ENCODE peak calls at places on chromosome 3, in five cellular contexts. Y is body of pancreas; F is psoas muscle; C is stimulated activated CD4-positive, alpha-beta T cell treated with anti-CD3 and anti-CD28 coated beads, Interleukin-12 subunit alpha, Interleukin-12 subunit beta, amount 100 ng/mL, for 4 hours; G is MV-4-11. V is an unnamed sample.

GRCh38 chr3:99693636-99694035 is 55.2 kb downstream of the COL8A1 start:
- DNase-seq in G (no peak), Y (no peak), F (no peak), C (no peak), V (no peak)

GRCh38 chr3:108175352-108175751 is 46.9 kb downstream of the IFT57 start:
- DNase-seq in G (no peak), C (no peak), Y (no peak), F (no peak), V (no peak)

GRCh38 chr3:49484471-49484870 is 14.4 kb downstream of the DAG1 start:
- DNase-seq in G (no peak), C (no peak), F (no peak), Y (no peak), V (no peak)

GRCh38 chr3:78736863-78737262 is 1030.9 kb downstream of the ROBO1 start:
- DNase-seq in G (no peak), C (no peak), Y (no peak), F (no peak), V (no peak)

GRCh38 chr3:36843065-36844051 is 79.0 kb upstream of the DCLK3 start:
- DNase-seq in G (peak; percentile 14), C (peak; percentile 50), Y (no peak), F (no peak), V (peak; percentile 3)

GRCh38 chr3:5133689-5134088 is 11.6 kb downstream of the ARL8B start:
- DNase-seq in C (no peak), F (no peak), Y (no peak), G (no peak), V (no peak)

GRCh38 chr3:123758081-123758564 is 126.0 kb downstream of the MYLK start:
- DNase-seq in F (no peak), G (peak; percentile 59), Y (peak; percentile 39), C (no peak), V (no peak)

GRCh38 chr3:193605876-193606275 is 12.9 kb downstream of the OPA1 start:
- DNase-seq in Y (peak; percentile 66), C (peak; percentile 28), G (peak; percentile 57), F (no peak), V (peak; percentile 42)

GRCh38 chr3:135736740-135737139 is 228.8 kb upstream of the PPP2R3A start:
- DNase-seq in F (no peak), Y (no peak), G (peak; percentile 31), C (no peak), V (no peak)

GRCh38 chr3:72888546-72889309 is 882 bp downstream of the GXYLT2 start:
- DNase-seq in Y (peak; percentile 22), C (no peak), F (no peak), G (no peak), V (no peak)

GRCh38 chr3:172685331-172686214 is 25.3 kb downstream of the NCEH1 start:
- DNase-seq in Y (no peak), G (no peak), F (no peak), C (no peak), V (no peak)

GRCh38 chr3:160981217-160981938 is 123.8 kb downstream of the B3GALNT1 start:
- DNase-seq in C (no peak), F (no peak), Y (peak; percentile 63), G (peak; percentile 100), V (peak; percentile 38)

GRCh38 chr3:33687406-33688010 is 30.5 kb downstream of the CLASP2 start:
- DNase-seq in C (no peak), G (no peak), F (no peak), Y (no peak), V (no peak)

GRCh38 chr3:193563999-193564398 is 9.3 kb upstream of the ATP13A4 start:
- DNase-seq in Y (peak; percentile 12), F (no peak), G (no peak), C (no peak), V (no peak)

GRCh38 chr3:29335438-29335837 is 54.6 kb downstream of the RBMS3 start:
- DNase-seq in G (peak; percentile 12), Y (peak; percentile 82), C (no peak), F (peak; percentile 67), V (no peak)

GRCh38 chr3:123801474-123801873 is 82.7 kb downstream of the MYLK start:
- DNase-seq in C (no peak), G (no peak), Y (no peak), F (no peak), V (no peak)

GRCh38 chr3:193788189-193788946 is 195.4 kb downstream of the OPA1 start:
- DNase-seq in C (peak; percentile 6), F (peak; percentile 75), Y (peak; percentile 76), G (peak; percentile 25), V (no peak)

GRCh38 chr3:149547954-149548728 is 73.6 kb downstream of the TM4SF4 start:
- DNase-seq in Y (peak; percentile 71), F (peak; percentile 65), G (no peak), C (no peak), V (no peak)

GRCh38 chr3:89411211-89411610 is 303.8 kb downstream of the EPHA3 start:
- DNase-seq in C (no peak), G (no peak), F (no peak), Y (no peak), V (no peak)